ENCODE peak calls at places on chromosomes 7 and 10, in eight cellular contexts. One of them, this sample, is unnamed. For H3K4me1, the result is how much of the 10 kb centered on the place peaks cover.

GRCh38 chr10:121087129-121087528 is 236.0 kb downstream of the WDR11 start:
- DNase-seq in Panc1: no peak
- DNase-seq in psoas muscle: no peak
- DNase-seq in K562: no peak
- DNase-seq in heart left ventricle: no peak
- DNase-seq in cardiac muscle cell: no peak
- DNase-seq in thoracic aorta: no peak
- DNase-seq in HCT116: no peak
- DNase-seq in this sample: no peak

GRCh38 chr7:36526720-36527548 is 137.3 kb downstream of the ANLN start:
- DNase-seq in HCT116: peak
- DNase-seq in thoracic aorta: no peak
- DNase-seq in psoas muscle: no peak
- DNase-seq in K562: no peak
- DNase-seq in heart left ventricle: no peak
- DNase-seq in Panc1: peak
- DNase-seq in cardiac muscle cell: no peak
- DNase-seq in this sample: no peak

GRCh38 chr10:43854042-43854441 is 205.4 kb upstream of the ZNF32 start:
- DNase-seq in Panc1: no peak
- DNase-seq in psoas muscle: no peak
- DNase-seq in HCT116: peak
- DNase-seq in thoracic aorta: no peak
- DNase-seq in heart left ventricle: no peak
- DNase-seq in cardiac muscle cell: no peak
- DNase-seq in K562: no peak
- DNase-seq in this sample: peak

GRCh38 chr7:1985071-1985470 is 247.7 kb downstream of the MAD1L1 start:
- DNase-seq in cardiac muscle cell: no peak
- DNase-seq in HCT116: no peak
- DNase-seq in K562: no peak
- DNase-seq in psoas muscle: peak
- DNase-seq in thoracic aorta: no peak
- DNase-seq in heart left ventricle: peak
- DNase-seq in Panc1: no peak
- DNase-seq in this sample: no peak

GRCh38 chr7:47470567-47471357 is 111.1 kb downstream of the TNS3 start:
- DNase-seq in thoracic aorta: no peak
- DNase-seq in Panc1: no peak
- DNase-seq in cardiac muscle cell: no peak
- DNase-seq in HCT116: no peak
- DNase-seq in psoas muscle: no peak
- DNase-seq in heart left ventricle: no peak
- DNase-seq in K562: no peak
- DNase-seq in this sample: no peak

GRCh38 chr7:87565877-87566276 is 34.8 kb downstream of the ABCB1 start:
- DNase-seq in HCT116: no peak
- DNase-seq in Panc1: no peak
- DNase-seq in thoracic aorta: no peak
- DNase-seq in cardiac muscle cell: no peak
- DNase-seq in K562: no peak
- DNase-seq in psoas muscle: no peak
- DNase-seq in heart left ventricle: no peak
- DNase-seq in this sample: no peak

GRCh38 chr7:47380325-47381131 is 201.4 kb downstream of the TNS3 start:
- DNase-seq in HCT116: no peak
- DNase-seq in psoas muscle: no peak
- DNase-seq in thoracic aorta: no peak
- DNase-seq in heart left ventricle: no peak
- DNase-seq in cardiac muscle cell: peak
- DNase-seq in Panc1: no peak
- DNase-seq in K562: no peak
- DNase-seq in this sample: no peak

GRCh38 chr10:117431160-117431559 is 55.9 kb upstream of the PDZD8 start:
- DNase-seq in psoas muscle: no peak
- DNase-seq in cardiac muscle cell: no peak
- DNase-seq in thoracic aorta: no peak
- DNase-seq in HCT116: peak
- DNase-seq in heart left ventricle: no peak
- DNase-seq in K562: no peak
- DNase-seq in Panc1: no peak
- DNase-seq in this sample: no peak

GRCh38 chr10:506451-507354 is 182.8 kb downstream of the DIP2C start:
- DNase-seq in K562: no peak
- DNase-seq in heart left ventricle: no peak
- DNase-seq in psoas muscle: no peak
- DNase-seq in cardiac muscle cell: no peak
- DNase-seq in thoracic aorta: no peak
- DNase-seq in HCT116: no peak
- DNase-seq in Panc1: no peak
- DNase-seq in this sample: no peak
- H3K4me1 ChIP-seq in K562: under half
- H3K4me1 ChIP-seq in heart left ventricle: under half
- H3K4me1 ChIP-seq in psoas muscle: under half
- H3K4me1 ChIP-seq in cardiac muscle cell: under half
- H3K4me1 ChIP-seq in thoracic aorta: under half
- H3K4me1 ChIP-seq in HCT116: under half
- H3K4me1 ChIP-seq in Panc1: under half
- H3K4me1 ChIP-seq in this sample: under half

DNA sequence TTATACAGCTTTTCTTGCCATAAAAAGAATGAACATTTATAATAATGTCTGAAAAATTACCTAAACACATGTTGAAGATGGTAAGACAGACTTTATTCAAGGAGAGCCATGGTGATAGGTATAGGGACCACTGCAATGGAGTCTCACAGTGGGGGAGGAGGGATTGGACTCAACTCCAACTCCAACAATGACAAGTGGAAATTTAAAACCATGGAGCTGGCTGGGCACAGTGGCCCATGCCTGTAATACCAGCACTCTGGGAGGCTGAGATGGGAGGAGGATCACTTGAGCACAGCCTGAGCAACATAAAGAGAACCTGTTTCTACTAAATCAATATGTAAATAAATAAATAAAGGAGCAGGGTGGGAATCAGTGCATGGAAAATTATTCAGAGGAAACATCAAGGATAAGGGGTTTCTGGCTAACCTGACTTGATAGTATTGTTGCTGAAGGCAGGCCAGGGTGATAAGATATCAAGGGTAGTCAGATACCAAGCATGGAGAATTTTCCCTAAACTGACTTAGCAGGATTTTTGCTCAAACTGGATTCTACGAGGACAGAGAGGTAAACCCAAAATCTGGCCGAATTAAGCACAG is 19.5 kb upstream of the MICU1 start:
- DNase-seq in Panc1: no peak
- DNase-seq in K562: no peak
- DNase-seq in HCT116: no peak
- DNase-seq in thoracic aorta: no peak
- DNase-seq in cardiac muscle cell: no peak
- DNase-seq in psoas muscle: no peak
- DNase-seq in heart left ventricle: no peak
- DNase-seq in this sample: no peak
- TF ChIP-seq CTCF in Panc1: no peak
- TF ChIP-seq CTCF in K562: no peak
- TF ChIP-seq CTCF in HCT116: no peak
- TF ChIP-seq CTCF in thoracic aorta: no peak
- TF ChIP-seq CTCF in cardiac muscle cell: no peak
- TF ChIP-seq CTCF in psoas muscle: no peak
- TF ChIP-seq CTCF in heart left ventricle: no peak
- TF ChIP-seq CTCF in this sample: no peak

DNA sequence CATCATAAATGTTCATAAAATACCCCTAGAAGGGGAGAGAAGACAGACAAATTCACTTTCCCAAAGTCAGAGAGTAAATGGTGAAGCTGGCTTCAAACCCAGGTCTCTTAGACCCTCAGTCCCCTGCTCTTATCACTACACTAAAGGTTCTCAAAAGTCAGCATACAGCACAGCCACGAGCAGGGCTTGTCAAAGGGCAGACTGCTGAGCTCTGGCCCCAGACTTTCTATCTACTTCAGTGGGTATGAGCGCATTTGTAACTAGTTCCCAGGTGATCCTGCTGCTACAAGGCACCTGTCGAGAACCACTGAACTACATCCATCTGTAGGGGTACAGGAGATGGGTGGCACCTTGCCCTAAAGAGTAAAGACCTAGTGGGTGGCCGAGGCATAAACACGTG is 91.5 kb downstream of the SORBS1 start:
- DNase-seq in HCT116: no peak
- DNase-seq in thoracic aorta: no peak
- DNase-seq in K562: no peak
- DNase-seq in cardiac muscle cell: peak
- DNase-seq in heart left ventricle: no peak
- DNase-seq in psoas muscle: no peak
- DNase-seq in Panc1: no peak
- DNase-seq in this sample: no peak
- H3K4me1 ChIP-seq in HCT116: under half
- H3K4me1 ChIP-seq in thoracic aorta: half or more
- H3K4me1 ChIP-seq in K562: under half
- H3K4me1 ChIP-seq in cardiac muscle cell: half or more
- H3K4me1 ChIP-seq in heart left ventricle: under half
- H3K4me1 ChIP-seq in psoas muscle: half or more
- H3K4me1 ChIP-seq in Panc1: under half
- H3K4me1 ChIP-seq in this sample: half or more

GRCh38 chr7:73829921-73830617 is 727 bp upstream of the CLDN4 start:
- DNase-seq in cardiac muscle cell: no peak
- DNase-seq in thoracic aorta: no peak
- DNase-seq in psoas muscle: no peak
- DNase-seq in HCT116: no peak
- DNase-seq in Panc1: no peak
- DNase-seq in heart left ventricle: no peak
- DNase-seq in K562: no peak
- DNase-seq in this sample: no peak
- TF ChIP-seq CTCF in cardiac muscle cell: no peak
- TF ChIP-seq CTCF in thoracic aorta: no peak
- TF ChIP-seq CTCF in psoas muscle: no peak
- TF ChIP-seq CTCF in HCT116: peak
- TF ChIP-seq CTCF in Panc1: no peak
- TF ChIP-seq CTCF in heart left ventricle: no peak
- TF ChIP-seq CTCF in K562: peak
- TF ChIP-seq CTCF in this sample: no peak

This sample was measured in heart right ventricle.